ENCODE peak calls at places on chromosomes 11 and 22, in five cellular contexts. One of them, this sample, is unnamed.

GRCh38 chr11:121452609-121453150 is at the start of gene SORL1-AS1:
- DNase-seq in GM04504: no peak
- DNase-seq in stimulated activated CD4-positive, alpha-beta T cell treated with anti-CD3 and anti-CD28 coated beads, Interleukin-15, amount 100 ng/mL, for 1 hour: no peak
- DNase-seq in astrocyte of the cerebellum: no peak
- DNase-seq in sciatic nerve: no peak
- DNase-seq in this sample: no peak

GRCh38 chr11:50412832-50413231 is 380.2 kb downstream of the OR4C45 start:
- DNase-seq in GM04504: no peak
- DNase-seq in stimulated activated CD4-positive, alpha-beta T cell treated with anti-CD3 and anti-CD28 coated beads, Interleukin-15, amount 100 ng/mL, for 1 hour: no peak
- DNase-seq in astrocyte of the cerebellum: no peak
- DNase-seq in sciatic nerve: peak; percentile 51
- DNase-seq in this sample: no peak

GRCh38 chr11:65862941-65863888 is 3.0 kb downstream of the MUS81 start:
- DNase-seq in GM04504: no peak
- DNase-seq in stimulated activated CD4-positive, alpha-beta T cell treated with anti-CD3 and anti-CD28 coated beads, Interleukin-15, amount 100 ng/mL, for 1 hour: no peak
- DNase-seq in astrocyte of the cerebellum: no peak
- DNase-seq in sciatic nerve: peak; percentile 61
- DNase-seq in this sample: no peak

GRCh38 chr11:75792997-75793800 is 21.8 kb upstream of the UVRAG start:
- DNase-seq in GM04504: no peak
- DNase-seq in stimulated activated CD4-positive, alpha-beta T cell treated with anti-CD3 and anti-CD28 coated beads, Interleukin-15, amount 100 ng/mL, for 1 hour: no peak
- DNase-seq in astrocyte of the cerebellum: no peak
- DNase-seq in sciatic nerve: no peak
- DNase-seq in this sample: no peak

GRCh38 chr11:132962026-132962425 is 570.3 kb downstream of the OPCML start:
- DNase-seq in GM04504: peak; percentile 94
- DNase-seq in stimulated activated CD4-positive, alpha-beta T cell treated with anti-CD3 and anti-CD28 coated beads, Interleukin-15, amount 100 ng/mL, for 1 hour: no peak
- DNase-seq in astrocyte of the cerebellum: peak; percentile 37
- DNase-seq in sciatic nerve: no peak
- DNase-seq in this sample: no peak

GRCh38 chr11:86575927-86576326 is 96.5 kb downstream of the ME3 start:
- DNase-seq in GM04504: no peak
- DNase-seq in stimulated activated CD4-positive, alpha-beta T cell treated with anti-CD3 and anti-CD28 coated beads, Interleukin-15, amount 100 ng/mL, for 1 hour: no peak
- DNase-seq in astrocyte of the cerebellum: no peak
- DNase-seq in sciatic nerve: no peak
- DNase-seq in this sample: no peak

GRCh38 chr11:130478204-130478701 is 29.8 kb downstream of the ADAMTS15 start:
- DNase-seq in GM04504: peak; percentile 89
- DNase-seq in stimulated activated CD4-positive, alpha-beta T cell treated with anti-CD3 and anti-CD28 coated beads, Interleukin-15, amount 100 ng/mL, for 1 hour: no peak
- DNase-seq in astrocyte of the cerebellum: peak; percentile 56
- DNase-seq in sciatic nerve: peak; percentile 89
- DNase-seq in this sample: no peak

GRCh38 chr22:37295213-37295886 is 13.0 kb downstream of the CYTH4 start:
- DNase-seq in GM04504: no peak
- DNase-seq in stimulated activated CD4-positive, alpha-beta T cell treated with anti-CD3 and anti-CD28 coated beads, Interleukin-15, amount 100 ng/mL, for 1 hour: no peak
- DNase-seq in astrocyte of the cerebellum: no peak
- DNase-seq in sciatic nerve: no peak
- DNase-seq in this sample: no peak

GRCh38 chr22:30861131-30861530 is 107.4 kb downstream of the MORC2 start:
- DNase-seq in GM04504: no peak
- DNase-seq in stimulated activated CD4-positive, alpha-beta T cell treated with anti-CD3 and anti-CD28 coated beads, Interleukin-15, amount 100 ng/mL, for 1 hour: no peak
- DNase-seq in astrocyte of the cerebellum: no peak
- DNase-seq in sciatic nerve: no peak
- DNase-seq in this sample: no peak

GRCh38 chr11:15913261-15913660 is 443.1 kb downstream of the SOX6 start:
- DNase-seq in GM04504: no peak
- DNase-seq in stimulated activated CD4-positive, alpha-beta T cell treated with anti-CD3 and anti-CD28 coated beads, Interleukin-15, amount 100 ng/mL, for 1 hour: no peak
- DNase-seq in astrocyte of the cerebellum: no peak
- DNase-seq in sciatic nerve: peak; percentile 0
- DNase-seq in this sample: no peak

GRCh38 chr11:64629796-64630562 is 39.0 kb downstream of the SLC22A12 start:
- DNase-seq in GM04504: no peak
- DNase-seq in stimulated activated CD4-positive, alpha-beta T cell treated with anti-CD3 and anti-CD28 coated beads, Interleukin-15, amount 100 ng/mL, for 1 hour: no peak
- DNase-seq in astrocyte of the cerebellum: no peak
- DNase-seq in sciatic nerve: no peak
- DNase-seq in this sample: no peak

GRCh38 chr11:68313574-68314202 is 1.3 kb downstream of the LRP5 start:
- DNase-seq in GM04504: no peak
- DNase-seq in stimulated activated CD4-positive, alpha-beta T cell treated with anti-CD3 and anti-CD28 coated beads, Interleukin-15, amount 100 ng/mL, for 1 hour: no peak
- DNase-seq in astrocyte of the cerebellum: no peak
- DNase-seq in sciatic nerve: no peak
- DNase-seq in this sample: no peak

GRCh38 chr22:47100646-47101045 is 338.2 kb downstream of the TBC1D22A start:
- DNase-seq in GM04504: no peak
- DNase-seq in stimulated activated CD4-positive, alpha-beta T cell treated with anti-CD3 and anti-CD28 coated beads, Interleukin-15, amount 100 ng/mL, for 1 hour: no peak
- DNase-seq in astrocyte of the cerebellum: no peak
- DNase-seq in sciatic nerve: no peak
- DNase-seq in this sample: no peak

GRCh38 chr22:26068571-26068970 is 100.7 kb upstream of the SEZ6L start:
- DNase-seq in GM04504: no peak
- DNase-seq in stimulated activated CD4-positive, alpha-beta T cell treated with anti-CD3 and anti-CD28 coated beads, Interleukin-15, amount 100 ng/mL, for 1 hour: no peak
- DNase-seq in astrocyte of the cerebellum: no peak
- DNase-seq in sciatic nerve: no peak
- DNase-seq in this sample: no peak

GRCh38 chr11:19767691-19768151 is 55.1 kb downstream of the NAV2 start:
- DNase-seq in GM04504: no peak
- DNase-seq in stimulated activated CD4-positive, alpha-beta T cell treated with anti-CD3 and anti-CD28 coated beads, Interleukin-15, amount 100 ng/mL, for 1 hour: no peak
- DNase-seq in astrocyte of the cerebellum: no peak
- DNase-seq in sciatic nerve: no peak
- DNase-seq in this sample: no peak

GRCh38 chr11:116109228-116109627 is 605.0 kb upstream of the CADM1 start:
- DNase-seq in GM04504: no peak
- DNase-seq in stimulated activated CD4-positive, alpha-beta T cell treated with anti-CD3 and anti-CD28 coated beads, Interleukin-15, amount 100 ng/mL, for 1 hour: no peak
- DNase-seq in astrocyte of the cerebellum: peak; percentile 16
- DNase-seq in sciatic nerve: no peak
- DNase-seq in this sample: no peak

GRCh38 chr11:119422505-119423416 is at the start of gene THY1:
- DNase-seq in GM04504: no peak
- DNase-seq in stimulated activated CD4-positive, alpha-beta T cell treated with anti-CD3 and anti-CD28 coated beads, Interleukin-15, amount 100 ng/mL, for 1 hour: no peak
- DNase-seq in astrocyte of the cerebellum: no peak
- DNase-seq in sciatic nerve: no peak
- DNase-seq in this sample: no peak

GRCh38 chr22:35191412-35191811 is 65.9 kb upstream of the HMGXB4 start:
- DNase-seq in GM04504: no peak
- DNase-seq in stimulated activated CD4-positive, alpha-beta T cell treated with anti-CD3 and anti-CD28 coated beads, Interleukin-15, amount 100 ng/mL, for 1 hour: no peak
- DNase-seq in astrocyte of the cerebellum: peak; percentile 9
- DNase-seq in sciatic nerve: no peak
- DNase-seq in this sample: no peak

GRCh38 chr22:35866646-35867045 is 149.0 kb downstream of the APOL5 start:
- DNase-seq in GM04504: no peak
- DNase-seq in stimulated activated CD4-positive, alpha-beta T cell treated with anti-CD3 and anti-CD28 coated beads, Interleukin-15, amount 100 ng/mL, for 1 hour: no peak
- DNase-seq in astrocyte of the cerebellum: no peak
- DNase-seq in sciatic nerve: no peak
- DNase-seq in this sample: no peak

GRCh38 chr11:73266644-73267015 is 5.5 kb upstream of the P2RY6 start:
- DNase-seq in GM04504: no peak
- DNase-seq in stimulated activated CD4-positive, alpha-beta T cell treated with anti-CD3 and anti-CD28 coated beads, Interleukin-15, amount 100 ng/mL, for 1 hour: no peak
- DNase-seq in astrocyte of the cerebellum: no peak
- DNase-seq in sciatic nerve: peak; percentile 45
- DNase-seq in this sample: no peak

GRCh38 chr22:25747245-25747944 is 5.4 kb downstream of the MYO18B start:
- DNase-seq in GM04504: peak; percentile 78
- DNase-seq in stimulated activated CD4-positive, alpha-beta T cell treated with anti-CD3 and anti-CD28 coated beads, Interleukin-15, amount 100 ng/mL, for 1 hour: no peak
- DNase-seq in astrocyte of the cerebellum: peak; percentile 76
- DNase-seq in sciatic nerve: no peak
- DNase-seq in this sample: no peak

GRCh38 chr11:103395612-103396011 is 286.4 kb downstream of the DYNC2H1 start:
- DNase-seq in GM04504: peak; percentile 24
- DNase-seq in stimulated activated CD4-positive, alpha-beta T cell treated with anti-CD3 and anti-CD28 coated beads, Interleukin-15, amount 100 ng/mL, for 1 hour: no peak
- DNase-seq in astrocyte of the cerebellum: peak; percentile 37
- DNase-seq in sciatic nerve: no peak
- DNase-seq in this sample: no peak

GRCh38 chr11:13963949-13964770 is 1.6 kb downstream of the SPON1 start:
- DNase-seq in GM04504: no peak
- DNase-seq in stimulated activated CD4-positive, alpha-beta T cell treated with anti-CD3 and anti-CD28 coated beads, Interleukin-15, amount 100 ng/mL, for 1 hour: no peak
- DNase-seq in astrocyte of the cerebellum: no peak
- DNase-seq in sciatic nerve: no peak
- DNase-seq in this sample: no peak

GRCh38 chr22:27993774-27994350 is 74.8 kb upstream of the PITPNB start:
- DNase-seq in GM04504: no peak
- DNase-seq in stimulated activated CD4-positive, alpha-beta T cell treated with anti-CD3 and anti-CD28 coated beads, Interleukin-15, amount 100 ng/mL, for 1 hour: no peak
- DNase-seq in astrocyte of the cerebellum: no peak
- DNase-seq in sciatic nerve: peak; percentile 37
- DNase-seq in this sample: no peak

This sample was measured in CD8-positive, alpha-beta T cell.